ENCODE peak calls at places on chromosomes 6 and 20, in four cellular contexts. One of them, this sample, is unnamed.

GRCh38 chr6:134676307-134677281 is 273.3 kb downstream of the ALDH8A1 start:
- DNase-seq in K562: no peak
- DNase-seq in H1: no peak
- DNase-seq in GM12878: no peak
- DNase-seq in this sample: no peak

GRCh38 chr6:148472495-148473105 is 130.0 kb downstream of the SASH1 start:
- DNase-seq in H1: peak
- DNase-seq in K562: no peak
- DNase-seq in GM12878: no peak
- DNase-seq in this sample: no peak

GRCh38 chr6:158417760-158418098 is 105.5 kb downstream of the TULP4 start:
- DNase-seq in GM12878: no peak
- DNase-seq in K562: no peak
- DNase-seq in H1: no peak
- DNase-seq in this sample: no peak

GRCh38 chr20:19806806-19807691 is 49.0 kb downstream of the RIN2 start:
- DNase-seq in GM12878: no peak
- DNase-seq in H1: no peak
- DNase-seq in K562: no peak
- DNase-seq in this sample: no peak

GRCh38 chr6:89066929-89067646 is 13.5 kb upstream of the PNRC1 start:
- DNase-seq in H1: no peak
- DNase-seq in K562: no peak
- DNase-seq in GM12878: no peak
- DNase-seq in this sample: no peak

GRCh38 chr6:122947355-122947754 is 48.7 kb upstream of the CLVS2 start:
- DNase-seq in K562: no peak
- DNase-seq in H1: peak
- DNase-seq in GM12878: no peak
- DNase-seq in this sample: no peak

GRCh38 chr20:35648836-35649235 is 15.9 kb downstream of the CPNE1 start:
- DNase-seq in GM12878: no peak
- DNase-seq in H1: no peak
- DNase-seq in K562: no peak
- DNase-seq in this sample: no peak

GRCh38 chr6:55895972-55896371 is 20.6 kb upstream of the BMP5 start:
- DNase-seq in K562: no peak
- DNase-seq in H1: no peak
- DNase-seq in GM12878: no peak
- DNase-seq in this sample: no peak

GRCh38 chr6:30615958-30616810 is 859 bp downstream of the PPP1R10 start:
- DNase-seq in H1: no peak
- DNase-seq in K562: peak
- DNase-seq in GM12878: no peak
- DNase-seq in this sample: peak

GRCh38 chr6:3405182-3405518 is 51.7 kb downstream of the SLC22A23 start:
- DNase-seq in GM12878: no peak
- DNase-seq in H1: no peak
- DNase-seq in K562: no peak
- DNase-seq in this sample: no peak

GRCh38 chr6:166770216-166771116 is 143.4 kb upstream of the RPS6KA2 start:
- DNase-seq in K562: no peak
- DNase-seq in GM12878: no peak
- DNase-seq in H1: peak
- DNase-seq in this sample: no peak

GRCh38 chr6:166771701-166772100 is 144.7 kb upstream of the RPS6KA2 start:
- DNase-seq in GM12878: no peak
- DNase-seq in H1: peak
- DNase-seq in K562: no peak
- DNase-seq in this sample: no peak

GRCh38 chr6:166774770-166775169 is 147.7 kb upstream of the RPS6KA2 start:
- DNase-seq in H1: peak
- DNase-seq in K562: no peak
- DNase-seq in GM12878: no peak
- DNase-seq in this sample: no peak

GRCh38 chr6:166774292-166774691 is 147.2 kb upstream of the RPS6KA2 start:
- DNase-seq in H1: peak
- DNase-seq in K562: no peak
- DNase-seq in GM12878: no peak
- DNase-seq in this sample: no peak

GRCh38 chr6:166772518-166772917 is 145.5 kb upstream of the RPS6KA2 start:
- DNase-seq in H1: peak
- DNase-seq in GM12878: no peak
- DNase-seq in K562: no peak
- DNase-seq in this sample: no peak
- TF ChIP-seq RFX5 in H1: no peak
- TF ChIP-seq RFX5 in GM12878: no peak
- TF ChIP-seq RFX5 in K562: no peak
- TF ChIP-seq RFX5 in this sample: no peak

DNA sequence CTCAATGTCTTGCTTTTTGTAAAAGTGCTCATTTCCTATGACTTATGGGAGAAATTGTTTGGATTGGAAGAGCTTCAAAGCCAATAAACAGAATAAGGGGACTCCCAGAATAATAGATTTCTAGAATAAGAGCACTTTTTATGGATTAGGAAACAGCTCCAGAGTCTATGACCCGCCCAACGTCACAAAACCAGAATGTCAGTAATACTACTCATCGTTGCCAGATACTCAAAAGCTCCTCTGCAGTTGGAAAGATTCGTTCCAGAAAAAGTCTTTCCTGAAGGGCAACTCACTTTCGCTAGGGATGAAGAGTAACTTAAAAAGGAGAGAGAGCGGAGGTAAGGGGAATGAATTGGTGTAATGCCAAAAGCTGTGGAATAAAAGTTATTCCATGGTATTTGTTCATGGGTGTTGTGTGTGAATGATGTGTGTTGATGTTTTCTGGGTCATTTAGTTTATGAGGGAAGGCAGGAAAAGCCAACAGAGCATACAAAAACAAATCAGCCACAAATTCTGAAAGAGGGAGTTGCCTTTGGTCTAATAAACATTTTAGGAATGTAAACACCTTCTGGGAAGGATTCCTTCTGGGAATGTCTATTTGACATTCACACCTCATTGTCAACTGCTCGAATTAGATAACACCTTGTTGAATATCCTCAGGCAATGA is 64.6 kb downstream of the SYNE1 start:
- DNase-seq in H1: no peak
- DNase-seq in K562: no peak
- DNase-seq in GM12878: no peak
- DNase-seq in this sample: no peak
- TF ChIP-seq ATF2 in H1: no peak
- TF ChIP-seq ATF2 in K562: no peak
- TF ChIP-seq ATF2 in GM12878: no peak
- TF ChIP-seq ATF2 in this sample: no peak

GRCh38 chr20:61297981-61298380 is 45.9 kb downstream of the CDH4 start:
- DNase-seq in K562: no peak
- DNase-seq in GM12878: no peak
- DNase-seq in H1: no peak
- DNase-seq in this sample: no peak
- TF ChIP-seq RFX5 in K562: no peak
- TF ChIP-seq RFX5 in GM12878: no peak
- TF ChIP-seq RFX5 in H1: no peak
- TF ChIP-seq RFX5 in this sample: no peak

DNA sequence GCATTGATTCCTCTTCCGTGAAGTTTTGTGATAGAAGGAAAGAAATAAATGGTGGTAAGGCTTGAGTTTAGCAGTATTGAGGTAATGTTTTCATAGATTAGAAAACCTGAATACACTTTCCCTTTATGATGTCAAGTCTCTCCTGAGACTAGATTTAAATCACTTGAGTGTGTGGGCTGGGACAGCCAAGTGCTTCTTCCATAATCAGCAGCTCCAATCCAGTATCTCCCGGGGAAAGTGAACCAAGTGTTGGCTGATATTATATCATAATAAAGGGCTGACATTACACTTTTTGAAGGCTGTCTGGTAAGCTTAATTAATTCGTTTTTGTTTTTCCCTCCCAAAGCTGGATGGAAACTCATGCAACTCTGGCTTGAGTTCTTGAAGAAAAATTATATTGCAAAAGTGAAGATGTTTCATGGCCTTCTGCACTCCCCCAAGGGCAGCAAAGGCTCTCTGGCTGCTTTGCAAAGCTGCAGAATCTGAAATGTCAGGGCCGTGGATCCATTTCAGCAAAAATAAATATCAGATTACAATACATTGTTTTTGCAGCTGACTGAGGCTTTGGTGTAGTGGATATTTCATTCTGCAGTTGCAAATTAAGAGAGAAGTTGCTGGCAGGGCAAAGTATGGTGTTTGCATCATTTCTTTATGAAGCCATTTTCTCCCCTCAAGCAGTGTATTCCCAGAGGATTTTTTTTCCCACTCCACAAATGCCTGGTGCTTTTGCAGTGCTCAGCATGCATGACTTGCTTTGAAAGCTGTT is 101.2 kb downstream of the MKKS start:
- DNase-seq in K562: no peak
- DNase-seq in H1: no peak
- DNase-seq in GM12878: no peak
- DNase-seq in this sample: no peak
- TF ChIP-seq ATF2 in K562: no peak
- TF ChIP-seq ATF2 in H1: no peak
- TF ChIP-seq ATF2 in GM12878: no peak
- TF ChIP-seq ATF2 in this sample: no peak

DNA sequence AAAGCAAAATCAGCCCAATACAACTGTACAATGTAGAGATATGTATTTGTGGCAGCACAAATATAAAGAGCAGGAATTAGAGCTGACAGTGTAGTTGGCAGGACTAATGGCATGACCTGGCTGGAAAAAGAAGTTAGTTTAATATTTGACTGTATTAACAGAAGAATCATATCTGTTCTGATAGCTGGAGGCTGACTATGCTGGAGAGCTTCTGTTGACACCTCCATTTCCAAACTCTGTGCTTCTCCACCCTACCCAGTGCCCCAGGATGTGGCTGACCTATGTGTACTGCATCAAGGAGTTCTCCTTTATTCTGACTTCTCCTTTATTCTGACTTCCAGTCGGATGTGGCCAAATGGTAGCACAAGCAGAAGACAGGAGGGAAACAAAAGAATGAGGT is 299.3 kb downstream of the PKHD1 start:
- DNase-seq in K562: no peak
- DNase-seq in H1: no peak
- DNase-seq in GM12878: no peak
- DNase-seq in this sample: no peak
- TF ChIP-seq RFX5 in K562: no peak
- TF ChIP-seq RFX5 in H1: no peak
- TF ChIP-seq RFX5 in GM12878: no peak
- TF ChIP-seq RFX5 in this sample: no peak

GRCh38 chr6:72661408-72661807 is 39.5 kb downstream of the KCNQ5 start:
- DNase-seq in GM12878: no peak
- DNase-seq in H1: no peak
- DNase-seq in K562: no peak
- DNase-seq in this sample: no peak

GRCh38 chr6:72657391-72657790 is 35.5 kb downstream of the KCNQ5 start:
- DNase-seq in GM12878: no peak
- DNase-seq in H1: no peak
- DNase-seq in K562: no peak
- DNase-seq in this sample: no peak

GRCh38 chr6:72657798-72658197 is 35.9 kb downstream of the KCNQ5 start:
- DNase-seq in H1: no peak
- DNase-seq in GM12878: no peak
- DNase-seq in K562: no peak
- DNase-seq in this sample: no peak

GRCh38 chr6:72654101-72654618 is 32.3 kb downstream of the KCNQ5 start:
- DNase-seq in GM12878: no peak
- DNase-seq in H1: no peak
- DNase-seq in K562: no peak
- DNase-seq in this sample: no peak

DNA sequence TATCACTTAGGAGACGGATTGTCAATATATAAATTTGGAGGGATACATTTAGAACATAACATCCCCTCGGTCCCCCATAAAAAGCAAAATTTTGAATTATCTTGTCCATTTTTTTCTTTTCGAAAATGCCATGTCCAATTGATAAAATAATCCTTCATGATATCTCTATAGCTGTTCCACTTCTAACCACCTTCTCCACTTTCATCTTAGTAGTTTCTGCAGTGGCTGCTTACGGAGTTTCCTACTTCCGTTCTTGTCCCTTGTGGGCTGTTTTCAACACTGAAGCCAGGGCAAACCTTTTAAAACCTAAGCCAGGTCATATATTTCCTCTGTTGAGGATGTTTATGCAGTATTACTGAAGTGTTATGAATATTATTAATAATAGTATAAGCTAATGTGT is 37.9 kb downstream of the KCNQ5 start:
- DNase-seq in H1: no peak
- DNase-seq in K562: no peak
- DNase-seq in GM12878: no peak
- DNase-seq in this sample: no peak
- TF ChIP-seq ATF2 in H1: no peak
- TF ChIP-seq ATF2 in K562: no peak
- TF ChIP-seq ATF2 in GM12878: no peak
- TF ChIP-seq ATF2 in this sample: no peak

GRCh38 chr6:37657117-37657886 is 40.4 kb downstream of the MDGA1 start:
- DNase-seq in GM12878: no peak
- DNase-seq in K562: no peak
- DNase-seq in H1: no peak
- DNase-seq in this sample: no peak

GRCh38 chr6:37659561-37659960 is 38.1 kb downstream of the MDGA1 start:
- DNase-seq in H1: no peak
- DNase-seq in GM12878: no peak
- DNase-seq in K562: no peak
- DNase-seq in this sample: peak

GRCh38 chr6:37658121-37658520 is 39.6 kb downstream of the MDGA1 start:
- DNase-seq in K562: no peak
- DNase-seq in GM12878: no peak
- DNase-seq in H1: no peak
- DNase-seq in this sample: no peak

GRCh38 chr6:37663016-37663810 is 34.5 kb downstream of the MDGA1 start:
- DNase-seq in H1: no peak
- DNase-seq in K562: no peak
- DNase-seq in GM12878: no peak
- DNase-seq in this sample: no peak

DNA sequence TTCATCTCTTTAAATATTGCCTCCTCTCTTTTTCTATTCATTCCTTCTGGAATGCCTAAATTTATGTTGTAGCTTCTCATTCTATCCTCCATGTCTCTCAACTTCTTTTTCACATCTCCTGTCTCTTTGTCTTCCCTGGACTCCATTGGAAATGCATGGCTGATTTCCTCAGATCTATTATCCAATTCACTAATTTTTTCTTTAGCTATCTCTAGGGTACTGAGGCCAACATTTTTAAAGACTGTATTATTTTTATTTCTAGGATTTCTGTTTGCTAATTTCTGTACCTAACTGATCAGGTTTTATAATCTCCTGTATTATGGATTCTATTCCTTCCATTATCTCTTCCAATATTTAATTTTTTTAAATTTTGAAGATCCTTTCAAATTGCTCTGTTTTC is 37.4 kb downstream of the MDGA1 start:
- DNase-seq in K562: no peak
- DNase-seq in H1: no peak
- DNase-seq in GM12878: no peak
- DNase-seq in this sample: no peak
- TF ChIP-seq RFX5 in K562: no peak
- TF ChIP-seq RFX5 in H1: no peak
- TF ChIP-seq RFX5 in GM12878: no peak
- TF ChIP-seq RFX5 in this sample: no peak